ENCODE peak calls at places on chromosomes 4 and X, in nine cellular contexts. D is thyroid gland, W is neural crest cell, F is fibroblast of the aortic adventitia, B is HFFc6, L is BE2C, V is NB4, C is uterus, X is choroid plexus epithelial cell. Y is an unnamed sample.

GRCh38 chrX:135396109-135396508 is 25.6 kb upstream of the SMIM10L2A start:
- DNase-seq in D (no peak), W (no peak), F (peak; percentile 19), B (no peak), L (no peak), V (no peak), C (no peak), X (no peak), Y (no peak)

GRCh38 chr4:24965627-24966026 is 52.8 kb upstream of the CCDC149 start:
- DNase-seq in D (no peak), W (no peak), F (no peak), B (no peak), L (no peak), V (peak; percentile 58), C (no peak), X (no peak), Y (no peak)

GRCh38 chrX:153055827-153056748 is at the start of gene PNMA3:
- DNase-seq in D (peak; percentile 22), W (peak; percentile 25), F (no peak), B (no peak), L (peak; percentile 27), V (no peak), C (no peak), X (no peak), Y (no peak)

GRCh38 chr4:74045247-74045646 is 6.8 kb upstream of the CXCL3 start:
- DNase-seq in D (no peak), W (no peak), F (no peak), B (no peak), L (no peak), V (no peak), C (no peak), X (no peak), Y (no peak)

GRCh38 chrX:17495052-17495451 is 120.1 kb downstream of the NHS start:
- DNase-seq in D (no peak), W (no peak), F (no peak), B (no peak), L (no peak), V (no peak), C (no peak), X (no peak), Y (no peak)

GRCh38 chrX:13398073-13398823 is 78.4 kb upstream of the ATXN3L start:
- DNase-seq in D (no peak), W (no peak), F (peak; percentile 100), B (peak; percentile 98), L (no peak), V (peak; percentile 26), C (peak; percentile 45), X (peak; percentile 98), Y (peak; percentile 97)

GRCh38 chrX:20789103-20789502 is 522.4 kb upstream of the RPS6KA3 start:
- DNase-seq in D (no peak), W (no peak), F (no peak), B (no peak), L (no peak), V (no peak), C (no peak), X (no peak), Y (no peak)

GRCh38 chr4:88775026-88775425 is 77.4 kb upstream of the NAP1L5 start:
- DNase-seq in D (no peak), W (no peak), F (no peak), B (no peak), L (no peak), V (no peak), C (no peak), X (no peak), Y (no peak)

GRCh38 chrX:103211012-103211715 is 3.7 kb upstream of the BEX4 start:
- DNase-seq in D (peak; percentile 45), W (peak; percentile 38), F (peak; percentile 58), B (peak; percentile 10), L (peak; percentile 50), V (peak; percentile 48), C (peak; percentile 21), X (peak; percentile 65), Y (peak; percentile 60)

GRCh38 chr4:84126061-84126787 is 372.9 kb downstream of the NKX6-1 start:
- DNase-seq in D (no peak), W (no peak), F (no peak), B (no peak), L (peak; percentile 67), V (no peak), C (no peak), X (no peak), Y (no peak)

GRCh38 chr4:183698909-183699308 is 39.8 kb downstream of the TRAPPC11 start:
- DNase-seq in D (no peak), W (no peak), F (no peak), B (no peak), L (no peak), V (no peak), C (no peak), X (no peak), Y (no peak)

GRCh38 chrX:140723251-140723650 is 13.7 kb downstream of the LINC00632 start:
- DNase-seq in D (no peak), W (no peak), F (peak; percentile 8), B (no peak), L (no peak), V (no peak), C (no peak), X (peak; percentile 13), Y (peak; percentile 23)

GRCh38 chr4:123750044-123750443 is 353.4 kb downstream of the SPRY1 start:
- DNase-seq in D (no peak), W (no peak), F (no peak), B (no peak), L (no peak), V (no peak), C (no peak), X (peak; percentile 55), Y (no peak)

GRCh38 chr4:105432438-105432837 is 41.4 kb downstream of the PPA2 start:
- DNase-seq in D (no peak), W (no peak), F (no peak), B (no peak), L (no peak), V (no peak), C (no peak), X (no peak), Y (no peak)

GRCh38 chr4:48269861-48270515 is 350 bp upstream of the TEC start:
- DNase-seq in D (peak; percentile 97), W (peak; percentile 64), F (peak; percentile 44), B (peak; percentile 62), L (peak; percentile 90), V (peak; percentile 97), C (peak; percentile 88), X (peak; percentile 72), Y (peak; percentile 48)

GRCh38 chr4:145887241-145887964 is 51.2 kb downstream of the ZNF827 start:
- DNase-seq in D (no peak), W (no peak), F (peak; percentile 89), B (peak; percentile 74), L (no peak), V (no peak), C (peak; percentile 59), X (peak; percentile 81), Y (peak; percentile 81)

GRCh38 chr4:145890689-145891088 is 47.9 kb downstream of the ZNF827 start:
- DNase-seq in D (no peak), W (no peak), F (no peak), B (no peak), L (no peak), V (no peak), C (no peak), X (no peak), Y (no peak)

GRCh38 chr4:145886871-145887240 is 51.8 kb downstream of the ZNF827 start:
- DNase-seq in D (no peak), W (no peak), F (no peak), B (no peak), L (no peak), V (peak; percentile 2), C (peak; percentile 52), X (no peak), Y (no peak)

GRCh38 chr4:145885666-145886065 is 53.0 kb downstream of the ZNF827 start:
- DNase-seq in D (no peak), W (no peak), F (no peak), B (no peak), L (no peak), V (no peak), C (no peak), X (no peak), Y (no peak)

DNA sequence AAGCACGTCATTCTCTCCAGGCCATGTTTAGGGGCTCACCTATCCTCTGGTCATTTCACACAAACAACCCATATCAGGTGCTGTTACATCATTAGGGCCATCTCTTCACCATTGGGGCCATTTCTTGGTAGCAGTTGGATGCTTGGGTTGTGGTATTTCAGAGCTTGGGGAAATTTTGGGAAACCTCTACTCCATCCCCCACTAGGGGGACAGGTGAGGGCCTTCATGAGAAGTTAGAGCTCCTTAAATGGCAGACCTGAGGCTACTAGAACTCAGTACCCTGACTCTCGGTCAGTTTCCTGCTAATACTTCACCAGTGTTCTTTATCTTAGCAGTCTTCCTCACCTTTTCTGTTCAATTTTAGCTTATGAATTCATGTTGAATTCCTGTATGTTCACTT is 50.2 kb downstream of the ZNF827 start:
- DNase-seq in D (no peak), W (no peak), F (no peak), B (no peak), L (no peak), V (no peak), C (no peak), X (no peak), Y (no peak)
- TF ChIP-seq CTCF in D (no peak), W (peak; percentile 29), F (peak; percentile 31), B (peak; percentile 48), L (no peak), V (no peak), C (no peak), X (peak; percentile 24), Y (peak; percentile 12)

DNA sequence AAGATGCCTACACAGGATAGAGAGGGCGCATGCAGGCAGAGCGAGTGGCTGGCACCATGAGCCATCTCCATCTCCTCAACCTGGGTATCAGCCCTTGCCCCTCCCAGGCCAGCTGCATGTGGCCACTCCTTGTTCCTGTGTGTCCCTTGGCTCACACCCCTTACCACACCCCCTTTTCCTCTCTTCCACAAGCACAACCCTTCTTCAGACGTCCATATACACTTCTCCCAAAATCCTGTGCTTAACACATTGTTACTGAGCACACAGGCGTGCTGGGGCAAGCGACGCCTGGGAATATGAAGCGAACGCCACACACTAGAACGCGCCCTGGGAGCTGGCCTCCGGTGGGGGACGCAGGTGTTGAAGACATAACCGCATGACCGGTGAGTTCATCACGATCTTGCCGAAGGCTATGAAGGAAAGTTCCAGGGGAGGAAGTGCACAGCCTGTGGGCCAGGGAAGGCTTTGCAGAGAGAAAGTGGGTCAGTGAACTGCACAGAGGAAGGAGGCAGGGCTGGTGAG is 19.1 kb upstream of the KIAA0232 start:
- DNase-seq in D (no peak), W (no peak), F (no peak), B (no peak), L (no peak), V (peak; percentile 42), C (no peak), X (no peak), Y (no peak)
- TF ChIP-seq CTCF in D (no peak), W (peak; percentile 30), F (no peak), B (no peak), L (peak; percentile 19), V (no peak), C (no peak), X (peak; percentile 46), Y (no peak)

GRCh38 chr4:108628411-108628810 is 8.0 kb downstream of the RPL34 start:
- DNase-seq in D (no peak), W (no peak), F (peak; percentile 30), B (no peak), L (no peak), V (no peak), C (no peak), X (peak; percentile 57), Y (peak; percentile 13)
- TF ChIP-seq CTCF in D (no peak), W (no peak), F (no peak), B (no peak), L (no peak), V (no peak), C (no peak), X (no peak), Y (no peak)

GRCh38 chrX:120999413-120999812 is 13.9 kb upstream of the CT47A1 start:
- DNase-seq in D (no peak), W (no peak), F (no peak), B (no peak), L (no peak), V (no peak), C (no peak), X (no peak), Y (no peak)

GRCh38 chrX:121000589-121000988 is 15.0 kb upstream of the CT47A1 start:
- DNase-seq in D (no peak), W (no peak), F (peak; percentile 22), B (no peak), L (no peak), V (peak; percentile 9), C (no peak), X (peak; percentile 41), Y (peak; percentile 59)
- TF ChIP-seq CTCF in D (no peak), W (peak; percentile 56), F (peak; percentile 25), B (peak; percentile 55), L (no peak), V (no peak), C (no peak), X (peak; percentile 35), Y (peak; percentile 40)

Y was measured in fibroblast of pulmonary artery.